ENCODE peak calls at places on chromosomes 11 and 22, in eight cellular contexts. One of them, this sample, is unnamed.

GRCh38 chr22:32877196-32877595 is 75.7 kb downstream of the TIMP3 start:
- DNase-seq in A549: no peak
- DNase-seq in cardiac muscle cell: no peak
- DNase-seq in tibial nerve: no peak
- DNase-seq in astrocyte: no peak
- DNase-seq in heart left ventricle: no peak
- DNase-seq in IMR-90: no peak
- DNase-seq in endodermal cell: no peak
- DNase-seq in this sample: no peak

GRCh38 chr22:50700387-50701075 is 27.9 kb downstream of the SHANK3 start:
- DNase-seq in A549: no peak
- DNase-seq in cardiac muscle cell: no peak
- DNase-seq in tibial nerve: no peak
- DNase-seq in astrocyte: peak; percentile 4
- DNase-seq in heart left ventricle: peak; percentile 22
- DNase-seq in IMR-90: no peak
- DNase-seq in endodermal cell: peak; percentile 34
- DNase-seq in this sample: no peak

GRCh38 chr11:73797457-73797856 is 9.8 kb downstream of the MRPL48 start:
- DNase-seq in A549: no peak
- DNase-seq in cardiac muscle cell: no peak
- DNase-seq in tibial nerve: no peak
- DNase-seq in astrocyte: no peak
- DNase-seq in heart left ventricle: no peak
- DNase-seq in IMR-90: no peak
- DNase-seq in endodermal cell: no peak
- DNase-seq in this sample: no peak

GRCh38 chr11:64921384-64921783 is 3.1 kb upstream of the PPP2R5B start:
- DNase-seq in A549: no peak
- DNase-seq in cardiac muscle cell: no peak
- DNase-seq in tibial nerve: no peak
- DNase-seq in astrocyte: no peak
- DNase-seq in heart left ventricle: no peak
- DNase-seq in IMR-90: no peak
- DNase-seq in endodermal cell: no peak
- DNase-seq in this sample: no peak

GRCh38 chr11:3614742-3615171 is 27.0 kb downstream of the ART5 start:
- DNase-seq in A549: no peak
- DNase-seq in cardiac muscle cell: no peak
- DNase-seq in tibial nerve: no peak
- DNase-seq in astrocyte: no peak
- DNase-seq in heart left ventricle: no peak
- DNase-seq in IMR-90: no peak
- DNase-seq in endodermal cell: no peak
- DNase-seq in this sample: no peak

GRCh38 chr11:32072872-32073661 is 17.8 kb upstream of the RCN1 start:
- DNase-seq in A549: no peak
- DNase-seq in cardiac muscle cell: no peak
- DNase-seq in tibial nerve: no peak
- DNase-seq in astrocyte: no peak
- DNase-seq in heart left ventricle: no peak
- DNase-seq in IMR-90: no peak
- DNase-seq in endodermal cell: no peak
- DNase-seq in this sample: no peak

GRCh38 chr11:10329935-10330334 is 25.1 kb downstream of the ADM start:
- DNase-seq in A549: no peak
- DNase-seq in cardiac muscle cell: no peak
- DNase-seq in tibial nerve: no peak
- DNase-seq in astrocyte: peak; percentile 86
- DNase-seq in heart left ventricle: no peak
- DNase-seq in IMR-90: peak; percentile 96
- DNase-seq in endodermal cell: no peak
- DNase-seq in this sample: no peak

GRCh38 chr11:69229521-69229920 is 64.4 kb upstream of the MYEOV start:
- DNase-seq in A549: no peak
- DNase-seq in cardiac muscle cell: no peak
- DNase-seq in tibial nerve: no peak
- DNase-seq in astrocyte: no peak
- DNase-seq in heart left ventricle: no peak
- DNase-seq in IMR-90: no peak
- DNase-seq in endodermal cell: peak; percentile 21
- DNase-seq in this sample: no peak

GRCh38 chr11:45182902-45183301 is 36.5 kb downstream of the PRDM11 start:
- DNase-seq in A549: peak; percentile 60
- DNase-seq in cardiac muscle cell: peak; percentile 51
- DNase-seq in tibial nerve: no peak
- DNase-seq in astrocyte: no peak
- DNase-seq in heart left ventricle: no peak
- DNase-seq in IMR-90: peak; percentile 19
- DNase-seq in endodermal cell: peak; percentile 81
- DNase-seq in this sample: no peak

GRCh38 chr11:131951146-131951545 is 580.7 kb downstream of the NTM start:
- DNase-seq in A549: no peak
- DNase-seq in cardiac muscle cell: no peak
- DNase-seq in tibial nerve: no peak
- DNase-seq in astrocyte: no peak
- DNase-seq in heart left ventricle: no peak
- DNase-seq in IMR-90: no peak
- DNase-seq in endodermal cell: no peak
- DNase-seq in this sample: no peak

GRCh38 chr11:10351768-10352641 is 47.1 kb downstream of the ADM start:
- DNase-seq in A549: peak; percentile 21
- DNase-seq in cardiac muscle cell: peak; percentile 59
- DNase-seq in tibial nerve: no peak
- DNase-seq in astrocyte: peak; percentile 77
- DNase-seq in heart left ventricle: peak; percentile 75
- DNase-seq in IMR-90: peak; percentile 95
- DNase-seq in endodermal cell: peak; percentile 96
- DNase-seq in this sample: peak; percentile 22

GRCh38 chr11:10856689-10857603 is 907 bp downstream of the ZBED5 start:
- DNase-seq in A549: no peak
- DNase-seq in cardiac muscle cell: peak; percentile 47
- DNase-seq in tibial nerve: no peak
- DNase-seq in astrocyte: peak; percentile 27
- DNase-seq in heart left ventricle: no peak
- DNase-seq in IMR-90: peak; percentile 28
- DNase-seq in endodermal cell: peak; percentile 76
- DNase-seq in this sample: no peak

GRCh38 chr11:130979386-130979972 is 63.2 kb upstream of the SNX19 start:
- DNase-seq in A549: peak; percentile 3
- DNase-seq in cardiac muscle cell: peak; percentile 38
- DNase-seq in tibial nerve: no peak
- DNase-seq in astrocyte: peak; percentile 13
- DNase-seq in heart left ventricle: no peak
- DNase-seq in IMR-90: peak; percentile 61
- DNase-seq in endodermal cell: no peak
- DNase-seq in this sample: no peak

GRCh38 chr11:13384837-13385417 is 78.1 kb downstream of the BTBD10 start:
- DNase-seq in A549: peak; percentile 52
- DNase-seq in cardiac muscle cell: peak; percentile 61
- DNase-seq in tibial nerve: no peak
- DNase-seq in astrocyte: peak; percentile 25
- DNase-seq in heart left ventricle: no peak
- DNase-seq in IMR-90: peak; percentile 68
- DNase-seq in endodermal cell: peak; percentile 79
- DNase-seq in this sample: no peak

GRCh38 chr11:66844496-66845142 is 1.4 kb downstream of the RCE1 start:
- DNase-seq in A549: no peak
- DNase-seq in cardiac muscle cell: no peak
- DNase-seq in tibial nerve: no peak
- DNase-seq in astrocyte: no peak
- DNase-seq in heart left ventricle: no peak
- DNase-seq in IMR-90: no peak
- DNase-seq in endodermal cell: peak; percentile 55
- DNase-seq in this sample: no peak

GRCh38 chr11:126268361-126268707 is 361 bp downstream of the SRPRA start:
- DNase-seq in A549: peak; percentile 59
- DNase-seq in cardiac muscle cell: no peak
- DNase-seq in tibial nerve: no peak
- DNase-seq in astrocyte: no peak
- DNase-seq in heart left ventricle: no peak
- DNase-seq in IMR-90: no peak
- DNase-seq in endodermal cell: no peak
- DNase-seq in this sample: no peak

GRCh38 chr22:21098099-21098671 is 52.4 kb downstream of the LRRC74B start:
- DNase-seq in A549: no peak
- DNase-seq in cardiac muscle cell: no peak
- DNase-seq in tibial nerve: no peak
- DNase-seq in astrocyte: no peak
- DNase-seq in heart left ventricle: no peak
- DNase-seq in IMR-90: no peak
- DNase-seq in endodermal cell: no peak
- DNase-seq in this sample: no peak

GRCh38 chr11:15837901-15838489 is 518.4 kb downstream of the SOX6 start:
- DNase-seq in A549: no peak
- DNase-seq in cardiac muscle cell: no peak
- DNase-seq in tibial nerve: no peak
- DNase-seq in astrocyte: no peak
- DNase-seq in heart left ventricle: no peak
- DNase-seq in IMR-90: no peak
- DNase-seq in endodermal cell: no peak
- DNase-seq in this sample: no peak

GRCh38 chr11:1299621-1300020 is 9.8 kb downstream of the TOLLIP start:
- DNase-seq in A549: no peak
- DNase-seq in cardiac muscle cell: no peak
- DNase-seq in tibial nerve: no peak
- DNase-seq in astrocyte: no peak
- DNase-seq in heart left ventricle: no peak
- DNase-seq in IMR-90: no peak
- DNase-seq in endodermal cell: peak; percentile 47
- DNase-seq in this sample: no peak

GRCh38 chr11:117879516-117880480 is 3.3 kb upstream of the FXYD6 start:
- DNase-seq in A549: no peak
- DNase-seq in cardiac muscle cell: no peak
- DNase-seq in tibial nerve: no peak
- DNase-seq in astrocyte: no peak
- DNase-seq in heart left ventricle: no peak
- DNase-seq in IMR-90: no peak
- DNase-seq in endodermal cell: peak; percentile 56
- DNase-seq in this sample: no peak

GRCh38 chr11:65069217-65069616 is 10.9 kb upstream of the NAALADL1 start:
- DNase-seq in A549: no peak
- DNase-seq in cardiac muscle cell: no peak
- DNase-seq in tibial nerve: no peak
- DNase-seq in astrocyte: no peak
- DNase-seq in heart left ventricle: no peak
- DNase-seq in IMR-90: peak; percentile 16
- DNase-seq in endodermal cell: no peak
- DNase-seq in this sample: no peak

GRCh38 chr11:102807921-102808320 is 10.0 kb upstream of the MMP1 start:
- DNase-seq in A549: peak; percentile 33
- DNase-seq in cardiac muscle cell: no peak
- DNase-seq in tibial nerve: no peak
- DNase-seq in astrocyte: no peak
- DNase-seq in heart left ventricle: no peak
- DNase-seq in IMR-90: peak; percentile 19
- DNase-seq in endodermal cell: peak; percentile 93
- DNase-seq in this sample: no peak

GRCh38 chr11:102810943-102811528 is 13.1 kb upstream of the MMP1 start:
- DNase-seq in A549: peak; percentile 6
- DNase-seq in cardiac muscle cell: peak; percentile 21
- DNase-seq in tibial nerve: no peak
- DNase-seq in astrocyte: no peak
- DNase-seq in heart left ventricle: no peak
- DNase-seq in IMR-90: peak; percentile 45
- DNase-seq in endodermal cell: no peak
- DNase-seq in this sample: no peak

GRCh38 chr11:102800774-102801173 is 2.8 kb upstream of the MMP1 start:
- DNase-seq in A549: no peak
- DNase-seq in cardiac muscle cell: no peak
- DNase-seq in tibial nerve: no peak
- DNase-seq in astrocyte: no peak
- DNase-seq in heart left ventricle: no peak
- DNase-seq in IMR-90: no peak
- DNase-seq in endodermal cell: no peak
- DNase-seq in this sample: no peak

GRCh38 chr11:102802341-102802740 is 4.4 kb upstream of the MMP1 start:
- DNase-seq in A549: no peak
- DNase-seq in cardiac muscle cell: no peak
- DNase-seq in tibial nerve: no peak
- DNase-seq in astrocyte: peak; percentile 89
- DNase-seq in heart left ventricle: no peak
- DNase-seq in IMR-90: peak; percentile 95
- DNase-seq in endodermal cell: no peak
- DNase-seq in this sample: no peak

GRCh38 chr11:102806296-102806695 is 8.3 kb upstream of the MMP1 start:
- DNase-seq in A549: no peak
- DNase-seq in cardiac muscle cell: no peak
- DNase-seq in tibial nerve: no peak
- DNase-seq in astrocyte: peak; percentile 83
- DNase-seq in heart left ventricle: no peak
- DNase-seq in IMR-90: peak; percentile 50
- DNase-seq in endodermal cell: no peak
- DNase-seq in this sample: no peak
- H3K4me1 ChIP-seq in A549: no peaks in the 10 kb centered on the region
- H3K4me1 ChIP-seq in cardiac muscle cell: no peaks in the 10 kb centered on the region
- H3K4me1 ChIP-seq in tibial nerve: no peaks in the 10 kb centered on the region
- H3K4me1 ChIP-seq in astrocyte: no peaks in the 10 kb centered on the region
- H3K4me1 ChIP-seq in heart left ventricle: no peaks in the 10 kb centered on the region
- H3K4me1 ChIP-seq in IMR-90: peaks cover 3% of the 10 kb centered on the region
- H3K4me1 ChIP-seq in endodermal cell: no peaks in the 10 kb centered on the region
- H3K4me1 ChIP-seq in this sample: no peaks in the 10 kb centered on the region

GRCh38 chr22:22884010-22884887 is 3.4 kb upstream of the IGLL5 start:
- DNase-seq in A549: peak; percentile 69
- DNase-seq in cardiac muscle cell: no peak
- DNase-seq in tibial nerve: peak; percentile 35
- DNase-seq in astrocyte: no peak
- DNase-seq in heart left ventricle: peak; percentile 34
- DNase-seq in IMR-90: peak; percentile 45
- DNase-seq in endodermal cell: peak; percentile 94
- DNase-seq in this sample: no peak
- TF ChIP-seq CTCF in A549: peak; percentile 60
- TF ChIP-seq CTCF in cardiac muscle cell: peak; percentile 84
- TF ChIP-seq CTCF in tibial nerve: peak; percentile 56
- TF ChIP-seq CTCF in astrocyte: peak; percentile 34
- TF ChIP-seq CTCF in heart left ventricle: peak; percentile 79
- TF ChIP-seq CTCF in IMR-90: peak; percentile 67
- TF ChIP-seq CTCF in endodermal cell: peak; percentile 94
- TF ChIP-seq CTCF in this sample: no peak

DNA sequence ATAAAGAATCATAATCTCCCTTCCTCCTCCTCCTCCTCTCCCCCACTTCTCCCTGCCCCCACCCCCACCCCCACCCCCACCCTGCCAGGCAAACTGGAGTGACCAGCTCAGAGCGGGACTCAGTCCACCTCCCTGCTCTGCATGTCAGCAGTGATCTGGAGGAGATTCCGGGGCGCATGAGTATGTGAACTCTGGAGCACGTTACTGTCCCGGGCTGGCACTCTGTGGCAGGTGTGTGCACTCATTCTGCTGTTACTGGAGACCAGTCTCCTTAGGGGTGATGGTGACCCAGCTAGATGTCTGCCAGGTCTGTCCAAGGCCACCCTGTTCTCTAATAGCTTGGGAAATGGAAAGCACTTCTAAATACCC is 33.9 kb downstream of the MARK2 start:
- DNase-seq in A549: no peak
- DNase-seq in cardiac muscle cell: no peak
- DNase-seq in tibial nerve: no peak
- DNase-seq in astrocyte: no peak
- DNase-seq in heart left ventricle: peak; percentile 49
- DNase-seq in IMR-90: no peak
- DNase-seq in endodermal cell: no peak
- DNase-seq in this sample: no peak
- H3K4me1 ChIP-seq in A549: peaks cover 48% of the 10 kb centered on the region
- H3K4me1 ChIP-seq in cardiac muscle cell: peaks cover 49% of the 10 kb centered on the region
- H3K4me1 ChIP-seq in tibial nerve: peaks cover 58% of the 10 kb centered on the region
- H3K4me1 ChIP-seq in astrocyte: peaks cover 18% of the 10 kb centered on the region
- H3K4me1 ChIP-seq in heart left ventricle: peaks cover 75% of the 10 kb centered on the region
- H3K4me1 ChIP-seq in IMR-90: peaks cover 14% of the 10 kb centered on the region
- H3K4me1 ChIP-seq in endodermal cell: no peaks in the 10 kb centered on the region
- H3K4me1 ChIP-seq in this sample: peaks cover 66% of the 10 kb centered on the region

GRCh38 chr11:77108436-77108835 is 5.8 kb downstream of the OMP start:
- DNase-seq in A549: no peak
- DNase-seq in cardiac muscle cell: no peak
- DNase-seq in tibial nerve: no peak
- DNase-seq in astrocyte: no peak
- DNase-seq in heart left ventricle: no peak
- DNase-seq in IMR-90: no peak
- DNase-seq in endodermal cell: no peak
- DNase-seq in this sample: no peak
- TF ChIP-seq CTCF in A549: no peak
- TF ChIP-seq CTCF in cardiac muscle cell: no peak
- TF ChIP-seq CTCF in tibial nerve: no peak
- TF ChIP-seq CTCF in astrocyte: no peak
- TF ChIP-seq CTCF in heart left ventricle: no peak
- TF ChIP-seq CTCF in IMR-90: no peak
- TF ChIP-seq CTCF in endodermal cell: no peak
- TF ChIP-seq CTCF in this sample: no peak